ENCODE peak calls at places on chromosomes 12 and 14, in eight cellular contexts. L, X, C, D, S, F, G and H are unnamed samples.
A peak's percentile ranks its signal among the peaks of the same experiment; 100 is the strongest.

GRCh38 chr12:1918081-1918874 is at the start of gene CACNA2D4:
- DNase-seq in D (no peak), C (peak; percentile 46), X (no peak), L (no peak), G (peak; percentile 2), S (no peak), F (no peak), H (no peak)

GRCh38 chr12:122013136-122013535 is 8.5 kb upstream of the BCL7A start:
- DNase-seq in S (no peak), L (no peak), D (no peak), G (no peak), C (no peak), X (no peak), F (no peak), H (no peak)

GRCh38 chr12:132456186-132456943 is 33.6 kb upstream of the FBRSL1 start:
- DNase-seq in D (no peak), F (no peak), G (no peak), S (no peak), L (no peak), X (no peak), C (peak; percentile 57), H (no peak)

GRCh38 chr14:65866906-65867305 is 454.4 kb downstream of the FUT8 start:
- DNase-seq in D (peak; percentile 59), F (no peak), C (no peak), X (no peak), G (no peak), L (no peak), S (no peak), H (no peak)

GRCh38 chr12:122988612-122989442 is 8.3 kb downstream of the ARL6IP4 start:
- DNase-seq in F (no peak), G (no peak), C (peak; percentile 56), S (no peak), L (no peak), X (no peak), D (no peak), H (no peak)

GRCh38 chr14:100571837-100572236 is 15.4 kb downstream of the BEGAIN start:
- DNase-seq in C (no peak), G (no peak), F (no peak), X (no peak), D (no peak), L (no peak), S (no peak), H (no peak)

GRCh38 chr12:109744026-109744425 is 30.4 kb downstream of the FAM222A start:
- DNase-seq in C (peak; percentile 46), S (no peak), D (no peak), L (no peak), X (no peak), F (no peak), G (no peak), H (no peak)

GRCh38 chr12:58176296-58176869 is 235.0 kb downstream of the ATP23 start:
- DNase-seq in D (no peak), L (peak; percentile 53), S (no peak), C (no peak), G (peak; percentile 9), X (no peak), F (peak; percentile 54), H (no peak)